ENCODE peak calls at places on chromosome X, in five cellular contexts. K is DND-41, F is IMR-90, C is HCT116, N is PC-9. B is an unnamed sample.

GRCh38 chrX:17537652-17538301 is 162.8 kb downstream of the NHS start:
- DNase-seq in C (no peak), N (no peak), K (no peak), F (no peak), B (no peak)

GRCh38 chrX:74465424-74465823 is 44.1 kb downstream of the SLC16A2 start:
- DNase-seq in K (no peak), N (no peak), F (peak; percentile 9), C (no peak), B (no peak)

GRCh38 chrX:77346859-77347258 is 100.3 kb upstream of the FGF16 start:
- DNase-seq in C (no peak), K (no peak), F (no peak), N (no peak), B (no peak)

GRCh38 chrX:137352101-137352660 is 213.7 kb upstream of the ZIC3 start:
- DNase-seq in N (no peak), F (no peak), C (no peak), K (no peak), B (no peak)

GRCh38 chrX:42776195-42776594 is 1.8 kb downstream of the PPP1R2C start:
- DNase-seq in N (no peak), C (no peak), K (peak; percentile 7), F (no peak), B (no peak)

GRCh38 chrX:110346681-110347080 is 12.0 kb upstream of the RTL9 start:
- DNase-seq in N (peak; percentile 14), K (no peak), C (no peak), F (no peak), B (no peak)

GRCh38 chrX:107673933-107674479 is 45.7 kb downstream of the PRPS1 start:
- DNase-seq in K (peak; percentile 89), C (no peak), N (peak; percentile 75), F (no peak), B (peak; percentile 77)

GRCh38 chrX:63764946-63765345 is 20.1 kb downstream of the ARHGEF9 start:
- DNase-seq in F (peak; percentile 34), K (no peak), N (peak; percentile 18), C (no peak), B (peak; percentile 58)

GRCh38 chrX:53441531-53442321 is 7.6 kb upstream of the HSD17B10 start:
- DNase-seq in C (peak; percentile 71), K (peak; percentile 36), F (peak; percentile 49), N (peak; percentile 94), B (peak; percentile 71)

GRCh38 chrX:153725039-153725831 is 579 bp downstream of the ABCD1 start:
- DNase-seq in K (no peak), C (no peak), F (no peak), N (peak; percentile 19), B (no peak)

GRCh38 chrX:81201692-81202412 is at the start of the genes HMGN5 and SH3BGRL:
- DNase-seq in F (peak; percentile 88), N (peak; percentile 72), C (peak; percentile 56), K (peak; percentile 85), B (peak; percentile 77)

DNA sequence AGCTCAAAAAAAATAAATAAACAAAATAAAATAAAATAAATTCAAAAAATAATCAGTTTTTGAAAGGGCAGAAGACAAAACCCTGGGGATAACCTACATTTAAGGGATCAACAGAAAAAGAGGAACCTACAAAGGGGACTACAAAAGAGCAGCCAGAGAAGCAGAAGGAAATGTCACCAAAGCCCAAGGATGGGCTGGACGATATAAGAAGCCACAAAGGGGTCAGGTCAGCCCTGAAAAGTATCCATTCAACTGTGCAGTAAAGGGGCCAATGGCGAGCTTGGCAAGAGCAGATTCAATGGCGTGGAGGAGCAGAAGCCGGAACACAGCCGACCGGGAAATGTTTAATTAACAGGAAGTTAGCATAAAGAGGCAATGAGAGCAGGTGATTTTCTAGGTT is 16.9 kb downstream of the ACOT9 start:
- DNase-seq in N (no peak), C (no peak), F (no peak), K (no peak), B (no peak)
- H2AFZ ChIP-seq in N (no peak overlapping the region), C (no peak overlapping the region), F (no peak overlapping the region), K (no peak overlapping the region), B (no peak overlapping the region)

GRCh38 chrX:71909956-71910355 is 689 bp upstream of the NHSL2 start:
- DNase-seq in C (no peak), N (no peak), K (no peak), F (no peak), B (no peak)
- TF ChIP-seq CTCF in C (peak; percentile 8), N (no peak), K (no peak), F (no peak), B (no peak)

GRCh38 chrX:9310596-9310995 is 154.3 kb upstream of the TBL1X start:
- DNase-seq in K (no peak), F (peak; percentile 70), C (no peak), N (no peak), B (no peak)
- H2AFZ ChIP-seq in K (no peak overlapping the region), F (no peak overlapping the region), C (no peak overlapping the region), N (no peak overlapping the region), B (no peak overlapping the region)

GRCh38 chrX:70033348-70033747 is 16.4 kb downstream of the AWAT2 start:
- DNase-seq in C (peak; percentile 12), N (peak; percentile 9), F (peak; percentile 21), K (peak; percentile 47), B (no peak)
- TF ChIP-seq CTCF in C (peak; percentile 63), N (peak; percentile 60), F (peak; percentile 58), K (peak; percentile 68), B (peak; percentile 69)

DNA sequence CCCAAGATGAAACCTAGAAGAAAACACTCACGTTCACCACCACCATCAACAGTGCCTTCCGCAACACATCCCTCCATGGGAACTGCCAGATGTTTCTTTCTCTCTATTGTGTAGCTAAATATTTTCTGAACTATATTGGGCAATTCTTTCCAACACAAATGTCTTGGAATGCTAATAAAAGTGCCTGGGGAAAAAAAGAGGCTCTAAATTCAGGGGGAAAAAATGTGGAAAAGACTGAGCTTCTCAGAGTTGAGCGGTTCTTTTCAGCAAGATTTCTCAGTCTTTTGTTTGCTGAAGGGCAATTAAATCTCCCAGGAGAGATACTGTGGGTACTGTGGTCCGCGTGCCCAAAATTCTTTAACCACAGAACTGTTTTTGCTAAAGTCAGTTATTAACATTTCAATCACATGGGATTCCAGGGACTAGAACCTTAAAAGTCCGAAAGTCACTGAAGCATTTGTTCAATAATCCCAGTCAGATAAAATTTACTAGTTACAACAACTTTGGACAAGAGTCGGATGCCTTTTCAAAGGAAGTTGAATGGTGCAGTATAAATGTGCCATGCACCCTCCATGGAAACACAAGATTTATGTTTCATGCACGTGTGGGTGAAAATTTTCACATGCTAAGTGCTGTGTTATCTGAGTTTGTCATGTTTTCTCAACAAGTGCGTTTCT is 52.0 kb upstream of the DHRSX start:
- DNase-seq in C (no peak), N (no peak), K (no peak), F (no peak), B (peak; percentile 8)
- H2AFZ ChIP-seq in C (no peak overlapping the region), N (no peak overlapping the region), K (no peak overlapping the region), F (no peak overlapping the region), B (no peak overlapping the region)

DNA sequence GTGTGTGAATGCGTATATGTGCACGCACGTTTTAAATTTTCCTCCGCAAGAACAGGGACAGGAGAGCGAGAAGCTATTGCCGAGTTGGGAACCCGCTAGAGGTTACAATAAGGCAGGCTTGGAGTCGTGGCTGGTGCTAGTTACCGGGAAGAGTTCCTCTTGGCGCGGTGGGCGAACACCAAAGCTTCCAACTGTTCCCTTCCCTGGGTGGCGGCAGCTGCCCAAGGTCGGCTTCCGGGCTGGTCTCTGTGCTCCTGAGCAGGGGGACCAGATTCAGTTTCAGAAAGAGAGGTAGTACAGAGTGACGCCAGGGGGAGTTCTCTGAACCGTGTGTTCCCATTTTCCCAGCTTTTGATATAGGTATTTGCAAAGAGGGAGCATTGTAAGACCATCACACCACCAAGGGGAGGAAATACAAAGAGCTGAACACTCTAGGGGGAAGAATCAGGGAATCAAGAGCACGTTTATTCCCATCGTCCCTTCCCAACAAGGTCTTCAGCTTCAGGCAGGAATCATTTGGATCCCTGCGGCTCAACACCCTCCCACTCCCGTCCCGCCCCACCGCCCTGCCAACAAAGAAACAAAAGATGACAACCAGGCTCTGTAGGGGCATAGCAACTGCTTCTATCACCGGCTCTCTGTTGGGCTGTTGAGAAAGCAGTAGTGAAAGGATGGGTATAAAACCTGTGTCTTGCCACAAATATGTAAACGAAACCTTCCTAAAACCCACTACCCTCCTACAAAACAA is 113.6 kb upstream of the TEX13C start:
- DNase-seq in N (no peak), K (no peak), C (no peak), F (no peak), B (no peak)
- TF ChIP-seq CTCF in N (no peak), K (no peak), C (no peak), F (no peak), B (no peak)

GRCh38 chrX:1873671-1874070 is 258.8 kb downstream of the ASMT start:
- DNase-seq in C (no peak), K (no peak), F (no peak), N (no peak), B (no peak)
- H2AFZ ChIP-seq in C (no peak overlapping the region), K (no peak overlapping the region), F (no peak overlapping the region), N (no peak overlapping the region), B (no peak overlapping the region)

DNA sequence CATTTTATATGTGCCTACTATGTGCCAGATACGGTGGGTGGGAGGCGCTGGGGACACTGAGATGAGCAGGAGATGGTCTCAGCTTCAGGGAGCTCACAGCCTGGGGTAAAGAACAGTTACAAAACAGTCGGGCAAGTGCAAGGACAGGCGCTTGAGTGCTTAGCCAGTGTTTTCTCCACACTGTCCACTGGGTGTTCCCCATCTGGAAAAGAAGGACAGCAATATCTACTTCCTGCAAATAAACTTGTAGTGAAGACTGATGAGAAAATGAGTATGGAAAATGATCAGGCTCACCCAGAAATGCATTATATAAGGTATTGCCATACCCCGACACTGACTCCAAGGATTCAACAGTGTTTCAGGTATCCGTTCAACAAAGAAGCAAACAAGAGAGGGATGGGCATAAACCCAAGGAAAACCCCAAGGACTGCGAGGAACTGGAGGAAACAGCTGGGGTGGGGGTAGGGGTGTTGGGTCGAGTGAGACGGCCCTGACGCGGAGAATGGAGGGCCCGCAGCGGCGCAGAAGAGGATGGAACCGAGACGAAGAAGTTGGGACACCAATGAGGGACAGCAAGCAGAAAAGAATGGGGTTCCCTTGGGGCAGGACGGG is 805 bp downstream of the TMEM185A start:
- DNase-seq in N (peak; percentile 20), K (peak; percentile 21), F (peak; percentile 55), C (no peak), B (peak; percentile 18)
- TF ChIP-seq CTCF in N (peak; percentile 44), K (no peak), F (peak; percentile 27), C (no peak), B (peak; percentile 7)